ENCODE peak calls at places on chromosome 21, in six cellular contexts. One of them, this sample, is unnamed.

GRCh38 chr21:38989745-38990423 is 184.2 kb downstream of the ETS2 start:
- DNase-seq in AG04450: peak
- DNase-seq in GM06990: no peak
- DNase-seq in MM.1S: no peak
- DNase-seq in keratinocyte: peak
- DNase-seq in astrocyte: peak
- DNase-seq in this sample: peak

GRCh38 chr21:46425566-46425965 is 33.1 kb upstream of the DIP2A start:
- DNase-seq in AG04450: no peak
- DNase-seq in GM06990: no peak
- DNase-seq in MM.1S: no peak
- DNase-seq in keratinocyte: no peak
- DNase-seq in astrocyte: no peak
- DNase-seq in this sample: no peak

GRCh38 chr21:18170221-18170620 is 74.4 kb upstream of the CHODL start:
- DNase-seq in AG04450: no peak
- DNase-seq in GM06990: no peak
- DNase-seq in MM.1S: no peak
- DNase-seq in keratinocyte: no peak
- DNase-seq in astrocyte: no peak
- DNase-seq in this sample: no peak

GRCh38 chr21:40345700-40346099 is 478.5 kb downstream of the PCP4 start:
- DNase-seq in AG04450: no peak
- DNase-seq in GM06990: no peak
- DNase-seq in MM.1S: no peak
- DNase-seq in keratinocyte: no peak
- DNase-seq in astrocyte: no peak
- DNase-seq in this sample: no peak

GRCh38 chr21:14403681-14404318 is 20.9 kb upstream of the HSPA13 start:
- DNase-seq in AG04450: no peak
- DNase-seq in GM06990: no peak
- DNase-seq in MM.1S: peak
- DNase-seq in keratinocyte: no peak
- DNase-seq in astrocyte: peak
- DNase-seq in this sample: peak

GRCh38 chr21:27326293-27326692 is 359.4 kb upstream of the ADAMTS5 start:
- DNase-seq in AG04450: no peak
- DNase-seq in GM06990: no peak
- DNase-seq in MM.1S: no peak
- DNase-seq in keratinocyte: no peak
- DNase-seq in astrocyte: no peak
- DNase-seq in this sample: peak

GRCh38 chr21:46118305-46118870 is 20.5 kb downstream of the COL6A2 start:
- DNase-seq in AG04450: no peak
- DNase-seq in GM06990: no peak
- DNase-seq in MM.1S: no peak
- DNase-seq in keratinocyte: no peak
- DNase-seq in astrocyte: no peak
- DNase-seq in this sample: no peak

GRCh38 chr21:26840206-26840605 is 5.0 kb downstream of the ADAMTS1 start:
- DNase-seq in AG04450: no peak
- DNase-seq in GM06990: no peak
- DNase-seq in MM.1S: no peak
- DNase-seq in keratinocyte: no peak
- DNase-seq in astrocyte: no peak
- DNase-seq in this sample: no peak

GRCh38 chr21:26845066-26845749 is at the start of gene ADAMTS1:
- DNase-seq in AG04450: peak
- DNase-seq in GM06990: no peak
- DNase-seq in MM.1S: peak
- DNase-seq in keratinocyte: no peak
- DNase-seq in astrocyte: peak
- DNase-seq in this sample: peak

GRCh38 chr21:29351691-29352090 is 53.0 kb downstream of the BACH1 start:
- DNase-seq in AG04450: peak
- DNase-seq in GM06990: no peak
- DNase-seq in MM.1S: no peak
- DNase-seq in keratinocyte: no peak
- DNase-seq in astrocyte: peak
- DNase-seq in this sample: no peak

GRCh38 chr21:45987121-45987711 is 5.6 kb downstream of the COL6A1 start:
- DNase-seq in AG04450: no peak
- DNase-seq in GM06990: peak
- DNase-seq in MM.1S: no peak
- DNase-seq in keratinocyte: no peak
- DNase-seq in astrocyte: no peak
- DNase-seq in this sample: no peak

GRCh38 chr21:29299906-29300546 is 1.3 kb downstream of the BACH1 start:
- DNase-seq in AG04450: peak
- DNase-seq in GM06990: peak
- DNase-seq in MM.1S: peak
- DNase-seq in keratinocyte: peak
- DNase-seq in astrocyte: peak
- DNase-seq in this sample: peak

GRCh38 chr21:22342855-22343254 is 1344.6 kb downstream of the NCAM2 start:
- DNase-seq in AG04450: no peak
- DNase-seq in GM06990: no peak
- DNase-seq in MM.1S: peak
- DNase-seq in keratinocyte: no peak
- DNase-seq in astrocyte: no peak
- DNase-seq in this sample: no peak

GRCh38 chr21:33265664-33266049 is 510 bp upstream of the IL10RB start:
- DNase-seq in AG04450: no peak
- DNase-seq in GM06990: peak
- DNase-seq in MM.1S: peak
- DNase-seq in keratinocyte: no peak
- DNase-seq in astrocyte: no peak
- DNase-seq in this sample: peak

GRCh38 chr21:31108969-31109368 is 70.7 kb upstream of the KRTAP19-8 start:
- DNase-seq in AG04450: no peak
- DNase-seq in GM06990: no peak
- DNase-seq in MM.1S: peak
- DNase-seq in keratinocyte: no peak
- DNase-seq in astrocyte: no peak
- DNase-seq in this sample: peak

GRCh38 chr21:46060596-46061061 is 37.3 kb upstream of the COL6A2 start:
- DNase-seq in AG04450: peak
- DNase-seq in GM06990: no peak
- DNase-seq in MM.1S: no peak
- DNase-seq in keratinocyte: no peak
- DNase-seq in astrocyte: peak
- DNase-seq in this sample: no peak

GRCh38 chr21:23725576-23725975 is 1881.7 kb downstream of the MRPL39 start:
- DNase-seq in AG04450: no peak
- DNase-seq in GM06990: no peak
- DNase-seq in MM.1S: no peak
- DNase-seq in keratinocyte: no peak
- DNase-seq in astrocyte: no peak
- DNase-seq in this sample: no peak

GRCh38 chr21:33835920-33836319 is 79.7 kb downstream of the ATP5PO start:
- DNase-seq in AG04450: no peak
- DNase-seq in GM06990: no peak
- DNase-seq in MM.1S: no peak
- DNase-seq in keratinocyte: no peak
- DNase-seq in astrocyte: no peak
- DNase-seq in this sample: no peak

GRCh38 chr21:28215214-28215954 is 777.3 kb downstream of the LTN1 start:
- DNase-seq in AG04450: no peak
- DNase-seq in GM06990: no peak
- DNase-seq in MM.1S: no peak
- DNase-seq in keratinocyte: peak
- DNase-seq in astrocyte: peak
- DNase-seq in this sample: peak

GRCh38 chr21:46215436-46216131 is 13.0 kb downstream of the LSS start:
- DNase-seq in AG04450: no peak
- DNase-seq in GM06990: no peak
- DNase-seq in MM.1S: no peak
- DNase-seq in keratinocyte: no peak
- DNase-seq in astrocyte: no peak
- DNase-seq in this sample: no peak

GRCh38 chr21:31257265-31257664 is 86.8 kb downstream of the TIAM1 start:
- DNase-seq in AG04450: no peak
- DNase-seq in GM06990: no peak
- DNase-seq in MM.1S: no peak
- DNase-seq in keratinocyte: no peak
- DNase-seq in astrocyte: no peak
- DNase-seq in this sample: no peak

GRCh38 chr21:46038871-46039397 is 57.4 kb downstream of the COL6A1 start:
- DNase-seq in AG04450: no peak
- DNase-seq in GM06990: no peak
- DNase-seq in MM.1S: no peak
- DNase-seq in keratinocyte: no peak
- DNase-seq in astrocyte: peak
- DNase-seq in this sample: no peak

GRCh38 chr21:39775816-39776215 is 30.8 kb downstream of the IGSF5 start:
- DNase-seq in AG04450: no peak
- DNase-seq in GM06990: no peak
- DNase-seq in MM.1S: no peak
- DNase-seq in keratinocyte: no peak
- DNase-seq in astrocyte: no peak
- DNase-seq in this sample: no peak

GRCh38 chr21:19565587-19565986 is 1162.0 kb upstream of the TMPRSS15 start:
- DNase-seq in AG04450: no peak
- DNase-seq in GM06990: no peak
- DNase-seq in MM.1S: no peak
- DNase-seq in keratinocyte: no peak
- DNase-seq in astrocyte: no peak
- DNase-seq in this sample: no peak

GRCh38 chr21:34271452-34271851 is 92.4 kb upstream of the KCNE2 start:
- DNase-seq in AG04450: no peak
- DNase-seq in GM06990: no peak
- DNase-seq in MM.1S: no peak
- DNase-seq in keratinocyte: no peak
- DNase-seq in astrocyte: no peak
- DNase-seq in this sample: no peak

GRCh38 chr21:43721225-43721605 is 2.3 kb downstream of the PDXK start:
- DNase-seq in AG04450: no peak
- DNase-seq in GM06990: no peak
- DNase-seq in MM.1S: no peak
- DNase-seq in keratinocyte: no peak
- DNase-seq in astrocyte: no peak
- DNase-seq in this sample: no peak
- H3K4me3 ChIP-seq in AG04450: peak
- H3K4me3 ChIP-seq in GM06990: peak
- H3K4me3 ChIP-seq in MM.1S: peak
- H3K4me3 ChIP-seq in keratinocyte: peak
- H3K4me3 ChIP-seq in astrocyte: no peak
- H3K4me3 ChIP-seq in this sample: peak

DNA sequence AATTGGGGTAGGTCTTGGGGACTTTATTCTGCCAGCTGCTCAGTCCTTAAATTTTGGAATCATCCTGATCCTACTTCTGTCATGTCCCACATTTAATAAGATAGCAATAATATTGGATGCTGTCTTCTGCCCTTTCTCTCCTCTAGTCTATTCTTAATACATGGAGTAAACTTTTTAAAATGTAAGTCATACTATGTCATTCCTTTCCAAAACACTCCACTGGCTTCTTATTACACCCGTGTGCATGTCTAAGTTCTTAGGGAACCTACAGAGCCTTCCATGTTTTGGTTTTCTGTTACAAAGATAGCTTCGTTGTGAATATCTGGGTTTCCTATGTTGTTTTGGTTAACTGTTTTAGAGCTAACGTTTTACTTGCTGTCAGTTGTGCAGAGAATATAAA is 35.1 kb downstream of the USP25 start:
- DNase-seq in AG04450: no peak
- DNase-seq in GM06990: no peak
- DNase-seq in MM.1S: no peak
- DNase-seq in keratinocyte: no peak
- DNase-seq in astrocyte: no peak
- DNase-seq in this sample: no peak
- H3K4me3 ChIP-seq in AG04450: no peak
- H3K4me3 ChIP-seq in GM06990: no peak
- H3K4me3 ChIP-seq in MM.1S: no peak
- H3K4me3 ChIP-seq in keratinocyte: no peak
- H3K4me3 ChIP-seq in astrocyte: no peak
- H3K4me3 ChIP-seq in this sample: no peak

GRCh38 chr21:42526379-42526727 is 12.7 kb downstream of the SLC37A1 start:
- DNase-seq in AG04450: no peak
- DNase-seq in GM06990: no peak
- DNase-seq in MM.1S: no peak
- DNase-seq in keratinocyte: no peak
- DNase-seq in astrocyte: no peak
- DNase-seq in this sample: no peak

GRCh38 chr21:42525676-42526378 is 12.2 kb downstream of the SLC37A1 start:
- DNase-seq in AG04450: no peak
- DNase-seq in GM06990: no peak
- DNase-seq in MM.1S: no peak
- DNase-seq in keratinocyte: no peak
- DNase-seq in astrocyte: no peak
- DNase-seq in this sample: no peak

GRCh38 chr21:42525228-42525604 is 11.6 kb downstream of the SLC37A1 start:
- DNase-seq in AG04450: no peak
- DNase-seq in GM06990: no peak
- DNase-seq in MM.1S: peak
- DNase-seq in keratinocyte: no peak
- DNase-seq in astrocyte: no peak
- DNase-seq in this sample: peak

GRCh38 chr21:42527127-42527488 is 13.5 kb downstream of the SLC37A1 start:
- DNase-seq in AG04450: no peak
- DNase-seq in GM06990: no peak
- DNase-seq in MM.1S: no peak
- DNase-seq in keratinocyte: no peak
- DNase-seq in astrocyte: no peak
- DNase-seq in this sample: no peak

DNA sequence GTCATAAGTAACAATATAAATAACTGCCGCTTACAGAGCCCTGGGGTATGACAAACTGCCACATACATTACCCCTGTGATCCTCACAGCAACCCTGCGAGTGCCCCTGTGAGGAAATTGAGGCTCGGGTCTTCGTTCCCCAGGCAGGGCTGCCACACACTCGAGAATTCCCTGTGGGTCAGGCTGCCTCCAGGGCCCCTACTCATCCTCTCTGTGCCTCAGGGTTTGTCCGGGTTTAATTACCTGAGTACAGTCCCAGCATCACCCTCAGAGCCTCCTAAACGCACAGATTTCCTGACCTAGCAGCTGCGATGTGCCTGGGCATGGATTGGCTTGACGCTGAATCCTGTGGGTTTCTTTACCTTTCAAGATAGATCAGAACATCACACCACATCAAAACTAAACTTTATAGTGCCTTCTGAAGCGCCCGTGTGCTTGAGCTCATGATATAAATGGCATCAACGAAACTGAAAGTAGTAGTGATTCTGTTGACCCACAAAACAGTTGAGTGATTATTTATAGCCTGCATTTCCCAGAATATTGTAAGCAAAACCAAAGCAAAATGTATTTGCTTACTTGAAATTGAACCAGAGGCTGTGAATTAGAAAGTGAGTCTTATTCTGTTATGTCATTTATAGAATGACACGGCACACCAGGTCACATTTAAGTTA is 14.0 kb downstream of the SLC37A1 start:
- DNase-seq in AG04450: no peak
- DNase-seq in GM06990: peak
- DNase-seq in MM.1S: peak
- DNase-seq in keratinocyte: no peak
- DNase-seq in astrocyte: no peak
- DNase-seq in this sample: no peak
- H3K4me3 ChIP-seq in AG04450: no peak
- H3K4me3 ChIP-seq in GM06990: peak
- H3K4me3 ChIP-seq in MM.1S: peak
- H3K4me3 ChIP-seq in keratinocyte: no peak
- H3K4me3 ChIP-seq in astrocyte: no peak
- H3K4me3 ChIP-seq in this sample: no peak

GRCh38 chr21:35505067-35505466 is 456.0 kb upstream of the RUNX1 start:
- DNase-seq in AG04450: no peak
- DNase-seq in GM06990: no peak
- DNase-seq in MM.1S: no peak
- DNase-seq in keratinocyte: no peak
- DNase-seq in astrocyte: no peak
- DNase-seq in this sample: no peak
- H3K4me3 ChIP-seq in AG04450: no peak
- H3K4me3 ChIP-seq in GM06990: no peak
- H3K4me3 ChIP-seq in MM.1S: no peak
- H3K4me3 ChIP-seq in keratinocyte: no peak
- H3K4me3 ChIP-seq in astrocyte: no peak
- H3K4me3 ChIP-seq in this sample: no peak

This sample was measured in bronchial epithelial cell.